ENCODE peak calls at places on chromosomes 3 and 15, in seven cellular contexts. U is heart right ventricle, K is colonic mucosa, P is keratinocyte, J is transverse colon, T is endothelial cell of umbilical vein, L is PC-9. Q is an unnamed sample.

GRCh38 chr3:56291244-56291680 is 177.0 kb downstream of the ERC2 start:
- DNase-seq in U (no peak), J (no peak), T (peak; percentile 98), K (no peak), P (no peak), L (no peak), Q (peak; percentile 76)

GRCh38 chr15:66390670-66391069 is 4.0 kb downstream of the MAP2K1 start:
- DNase-seq in J (peak; percentile 23), U (no peak), P (peak; percentile 60), L (no peak), T (no peak), K (peak; percentile 20), Q (no peak)

GRCh38 chr3:66822059-66823009 is 175.8 kb upstream of the KBTBD8 start:
- DNase-seq in T (peak; percentile 74), L (no peak), K (peak; percentile 89), P (peak; percentile 54), J (peak; percentile 76), U (peak; percentile 53), Q (peak; percentile 60)

GRCh38 chr3:149367021-149367840 is 10.2 kb downstream of the TM4SF1 start:
- DNase-seq in T (peak; percentile 90), J (peak; percentile 55), U (no peak), L (peak; percentile 99), P (peak; percentile 86), K (peak; percentile 74), Q (peak; percentile 56)

GRCh38 chr15:89243046-89243690 is 611 bp upstream of the FANCI start:
- DNase-seq in J (peak; percentile 19), P (no peak), K (no peak), T (no peak), U (no peak), L (no peak), Q (no peak)

GRCh38 chr3:189076459-189076858 is 95.3 kb upstream of the TPRG1 start:
- DNase-seq in K (no peak), U (no peak), P (no peak), J (no peak), L (no peak), T (no peak), Q (no peak)

GRCh38 chr15:84842781-84843180 is 25.6 kb downstream of the ALPK3 start:
- DNase-seq in P (no peak), T (no peak), K (no peak), J (no peak), L (no peak), U (no peak), Q (no peak)

GRCh38 chr15:44319385-44319784 is 30.9 kb downstream of the GOLM2 start:
- DNase-seq in T (no peak), L (no peak), J (no peak), P (no peak), U (no peak), K (no peak), Q (no peak)

GRCh38 chr3:174193559-174193958 is 665.6 kb upstream of the NAALADL2 start:
- DNase-seq in L (no peak), P (no peak), T (no peak), U (no peak), J (no peak), K (no peak), Q (no peak)

GRCh38 chr15:63887630-63888029 is 53.9 kb upstream of the HERC1 start:
- DNase-seq in J (no peak), U (no peak), L (no peak), K (no peak), T (no peak), P (no peak), Q (no peak)

GRCh38 chr3:3227670-3228069 is 48.2 kb upstream of the CRBN start:
- DNase-seq in T (no peak), K (no peak), J (no peak), U (peak; percentile 55), L (no peak), P (no peak), Q (no peak)

GRCh38 chr3:4926892-4927291 is 52.3 kb upstream of the BHLHE40 start:
- DNase-seq in J (no peak), T (no peak), L (no peak), K (no peak), P (no peak), U (no peak), Q (no peak)

GRCh38 chr3:165463546-165463945 is 267.4 kb upstream of the SLITRK3 start:
- DNase-seq in U (no peak), K (no peak), T (no peak), L (no peak), J (no peak), P (no peak), Q (no peak)

GRCh38 chr15:26841941-26842340 is 24.9 kb upstream of the GABRA5 start:
- DNase-seq in P (no peak), L (no peak), J (no peak), K (no peak), T (no peak), U (no peak), Q (no peak)

GRCh38 chr3:195031574-195032003 is 239.4 kb downstream of the XXYLT1 start:
- DNase-seq in U (no peak), J (no peak), T (peak; percentile 87), K (no peak), P (no peak), L (peak; percentile 85), Q (no peak)

GRCh38 chr15:24772709-24773373 is 97.3 kb downstream of the NPAP1 start:
- DNase-seq in T (peak; percentile 81), J (peak; percentile 39), U (peak; percentile 69), P (no peak), K (peak; percentile 65), L (no peak), Q (peak; percentile 74)

GRCh38 chr3:196117809-196118208 is 35.9 kb upstream of the TFRC start:
- DNase-seq in L (no peak), U (peak; percentile 20), K (no peak), T (no peak), P (no peak), J (no peak), Q (no peak)

GRCh38 chr15:96352594-96353377 is 22.3 kb downstream of the NR2F2 start:
- DNase-seq in K (no peak), L (no peak), P (no peak), T (peak; percentile 75), J (no peak), U (no peak), Q (peak; percentile 69)

GRCh38 chr3:49119439-49119838 is 1.2 kb downstream of the USP19 start:
- DNase-seq in T (no peak), J (no peak), P (no peak), L (no peak), U (no peak), K (no peak), Q (no peak)

GRCh38 chr3:129346690-129347440 is 68.2 kb downstream of the HMCES start:
- DNase-seq in L (peak; percentile 41), K (no peak), U (no peak), J (no peak), P (no peak), T (no peak), Q (no peak)

GRCh38 chr3:102905826-102906225 is 471.0 kb downstream of the ZPLD1 start:
- DNase-seq in T (no peak), P (no peak), K (no peak), J (no peak), L (no peak), U (no peak), Q (no peak)

GRCh38 chr3:183073839-183074615 is 25.3 kb downstream of the MCCC1 start:
- DNase-seq in T (peak; percentile 21), L (no peak), K (no peak), U (no peak), J (no peak), P (no peak), Q (peak; percentile 16)

GRCh38 chr3:12190832-12191231 is 32.1 kb upstream of the TIMP4 start:
- DNase-seq in U (no peak), J (no peak), K (no peak), T (no peak), P (no peak), L (no peak), Q (no peak)

GRCh38 chr3:184596886-184597575 is 35.4 kb downstream of the EPHB3 start:
- DNase-seq in K (no peak), J (no peak), P (no peak), T (no peak), U (no peak), L (no peak), Q (no peak)

GRCh38 chr3:184599143-184599542 is 37.6 kb downstream of the EPHB3 start:
- DNase-seq in K (no peak), L (no peak), J (no peak), U (no peak), P (no peak), T (no peak), Q (no peak)

GRCh38 chr3:184596233-184596632 is 34.6 kb downstream of the EPHB3 start:
- DNase-seq in P (no peak), L (no peak), J (no peak), K (no peak), U (no peak), T (no peak), Q (no peak)

GRCh38 chr3:184598220-184598927 is 36.8 kb downstream of the EPHB3 start:
- DNase-seq in L (no peak), J (no peak), P (no peak), T (no peak), U (no peak), K (no peak), Q (no peak)

GRCh38 chr3:184597783-184598182 is 36.2 kb downstream of the EPHB3 start:
- DNase-seq in J (no peak), U (no peak), P (no peak), L (no peak), T (no peak), K (no peak), Q (no peak)
- H3K27me3 ChIP-seq in J (peaks cover 14% of the 10 kb centered on the region), U (no peaks in the 10 kb centered on the region), P (peaks cover 1% of the 10 kb centered on the region), L (peaks cover 5% of the 10 kb centered on the region), T (peaks cover 21% of the 10 kb centered on the region), K (peaks cover 10% of the 10 kb centered on the region), Q (peaks cover 19% of the 10 kb centered on the region)

GRCh38 chr3:98763814-98764691 is 913 bp downstream of the ST3GAL6 start:
- DNase-seq in K (no peak), P (no peak), T (peak; percentile 45), U (no peak), J (no peak), L (no peak), Q (no peak)
- H3K27ac ChIP-seq in K (peak overlapping the region; percentile 10), P (no peak overlapping the region), T (peak overlapping the region; percentile 66), U (peak overlapping the region; percentile 25), J (peak overlapping the region; percentile 35), L (no peak overlapping the region), Q (no peak overlapping the region)

GRCh38 chr3:58497074-58497473 is 5.2 kb downstream of the KCTD6 start:
- DNase-seq in T (no peak), P (no peak), K (no peak), U (no peak), L (no peak), J (no peak), Q (no peak)
- H3K4me3 ChIP-seq in T (no peak overlapping the region), P (no peak overlapping the region), K (no peak overlapping the region), U (no peak overlapping the region), L (no peak overlapping the region), J (no peak overlapping the region), Q (no peak overlapping the region)

DNA sequence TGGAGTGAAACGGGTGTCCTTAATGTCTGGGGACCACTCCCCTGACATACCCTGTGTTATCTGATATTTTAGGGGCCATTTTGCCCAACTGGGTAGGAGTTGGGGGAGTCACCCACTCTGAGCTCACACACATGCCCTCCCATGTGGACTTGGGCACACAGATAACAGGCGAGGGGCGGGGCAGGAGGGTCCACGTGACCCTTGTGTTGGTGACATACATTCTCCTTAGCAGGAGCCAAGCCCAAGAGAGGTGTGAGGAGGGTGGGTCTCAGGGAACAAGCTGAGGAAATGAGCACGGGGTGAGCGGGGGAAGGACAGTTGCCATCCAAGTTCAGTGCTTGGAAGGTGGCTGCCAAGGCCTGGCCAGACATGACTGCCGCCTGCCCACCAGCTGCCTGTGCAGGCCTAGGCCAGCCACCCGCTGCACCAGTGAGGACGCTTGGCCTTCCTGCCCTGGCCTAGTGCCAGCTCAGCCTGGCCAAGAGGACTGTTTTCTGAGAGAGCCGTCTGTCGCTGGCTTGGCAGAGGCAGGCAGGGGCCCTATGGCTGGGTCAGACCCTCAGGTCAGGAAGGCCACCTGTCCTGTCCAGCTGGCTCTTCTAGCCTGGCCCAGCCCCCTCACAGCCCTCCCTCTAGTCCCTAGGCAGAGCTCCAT is 31.3 kb upstream of the TMEM115 start:
- DNase-seq in J (peak; percentile 45), T (peak; percentile 40), P (no peak), U (peak; percentile 68), L (no peak), K (peak; percentile 37), Q (no peak)
- H3K27me3 ChIP-seq in J (no peaks in the 10 kb centered on the region), T (no peaks in the 10 kb centered on the region), P (peaks cover 59% of the 10 kb centered on the region), U (no peaks in the 10 kb centered on the region), L (no peaks in the 10 kb centered on the region), K (no peaks in the 10 kb centered on the region), Q (no peaks in the 10 kb centered on the region)

Q was measured in brain microvascular endothelial cell.